ENCODE peak calls at places on chromosome 16, in ten cellular contexts. One of them, this sample, is unnamed.

GRCh38 chr16:30551781-30552180 is 6.4 kb downstream of the ZNF764 start:
- DNase-seq in HFF-Myc: no peak
- DNase-seq in omental fat pad: no peak
- DNase-seq in astrocyte of the spinal cord: no peak
- DNase-seq in left ventricle myocardium inferior: no peak
- DNase-seq in transverse colon: no peak
- DNase-seq in NB4: no peak
- DNase-seq in PC-3: no peak
- DNase-seq in GM12865: no peak
- DNase-seq in HFFc6: no peak
- DNase-seq in this sample: no peak

GRCh38 chr16:85891776-85892166 is 7.2 kb upstream of the IRF8 start:
- DNase-seq in HFF-Myc: no peak
- DNase-seq in omental fat pad: no peak
- DNase-seq in astrocyte of the spinal cord: no peak
- DNase-seq in left ventricle myocardium inferior: no peak
- DNase-seq in transverse colon: peak
- DNase-seq in NB4: no peak
- DNase-seq in PC-3: no peak
- DNase-seq in GM12865: no peak
- DNase-seq in HFFc6: no peak
- DNase-seq in this sample: no peak

GRCh38 chr16:28067604-28068382 is 4.3 kb upstream of the GSG1L start:
- DNase-seq in HFF-Myc: no peak
- DNase-seq in omental fat pad: no peak
- DNase-seq in astrocyte of the spinal cord: peak
- DNase-seq in left ventricle myocardium inferior: no peak
- DNase-seq in transverse colon: no peak
- DNase-seq in NB4: no peak
- DNase-seq in PC-3: no peak
- DNase-seq in GM12865: no peak
- DNase-seq in HFFc6: peak
- DNase-seq in this sample: no peak

GRCh38 chr16:68387301-68387700 is 61.0 kb downstream of the SMPD3 start:
- DNase-seq in HFF-Myc: no peak
- DNase-seq in omental fat pad: no peak
- DNase-seq in astrocyte of the spinal cord: no peak
- DNase-seq in left ventricle myocardium inferior: no peak
- DNase-seq in transverse colon: peak
- DNase-seq in NB4: no peak
- DNase-seq in PC-3: no peak
- DNase-seq in GM12865: no peak
- DNase-seq in HFFc6: no peak
- DNase-seq in this sample: no peak

GRCh38 chr16:69699915-69700314 is 26.4 kb downstream of the NQO1 start:
- DNase-seq in HFF-Myc: no peak
- DNase-seq in omental fat pad: no peak
- DNase-seq in astrocyte of the spinal cord: no peak
- DNase-seq in left ventricle myocardium inferior: no peak
- DNase-seq in transverse colon: no peak
- DNase-seq in NB4: no peak
- DNase-seq in PC-3: no peak
- DNase-seq in GM12865: no peak
- DNase-seq in HFFc6: no peak
- DNase-seq in this sample: no peak

GRCh38 chr16:86567701-86568571 is 1.3 kb downstream of the FOXC2 start:
- DNase-seq in HFF-Myc: no peak
- DNase-seq in omental fat pad: no peak
- DNase-seq in astrocyte of the spinal cord: peak
- DNase-seq in left ventricle myocardium inferior: peak
- DNase-seq in transverse colon: no peak
- DNase-seq in NB4: no peak
- DNase-seq in PC-3: no peak
- DNase-seq in GM12865: no peak
- DNase-seq in HFFc6: no peak
- DNase-seq in this sample: no peak

GRCh38 chr16:79997257-79997656 is 396.7 kb upstream of the MAF start:
- DNase-seq in HFF-Myc: no peak
- DNase-seq in omental fat pad: no peak
- DNase-seq in astrocyte of the spinal cord: peak
- DNase-seq in left ventricle myocardium inferior: no peak
- DNase-seq in transverse colon: no peak
- DNase-seq in NB4: peak
- DNase-seq in PC-3: no peak
- DNase-seq in GM12865: peak
- DNase-seq in HFFc6: peak
- DNase-seq in this sample: no peak

GRCh38 chr16:24969071-24969470 is 46.1 kb downstream of the ARHGAP17 start:
- DNase-seq in HFF-Myc: no peak
- DNase-seq in omental fat pad: no peak
- DNase-seq in astrocyte of the spinal cord: no peak
- DNase-seq in left ventricle myocardium inferior: no peak
- DNase-seq in transverse colon: no peak
- DNase-seq in NB4: no peak
- DNase-seq in PC-3: no peak
- DNase-seq in GM12865: no peak
- DNase-seq in HFFc6: no peak
- DNase-seq in this sample: no peak

GRCh38 chr16:60642956-60643355 is 1393.3 kb downstream of the CDH8 start:
- DNase-seq in HFF-Myc: no peak
- DNase-seq in omental fat pad: no peak
- DNase-seq in astrocyte of the spinal cord: peak
- DNase-seq in left ventricle myocardium inferior: no peak
- DNase-seq in transverse colon: no peak
- DNase-seq in NB4: no peak
- DNase-seq in PC-3: peak
- DNase-seq in GM12865: no peak
- DNase-seq in HFFc6: no peak
- DNase-seq in this sample: no peak

GRCh38 chr16:31214705-31215286 is 877 bp downstream of the TRIM72 start:
- DNase-seq in HFF-Myc: no peak
- DNase-seq in omental fat pad: no peak
- DNase-seq in astrocyte of the spinal cord: no peak
- DNase-seq in left ventricle myocardium inferior: no peak
- DNase-seq in transverse colon: no peak
- DNase-seq in NB4: no peak
- DNase-seq in PC-3: no peak
- DNase-seq in GM12865: no peak
- DNase-seq in HFFc6: no peak
- DNase-seq in this sample: no peak

GRCh38 chr16:31427441-31428276 is 501 bp downstream of the COX6A2 start:
- DNase-seq in HFF-Myc: no peak
- DNase-seq in omental fat pad: no peak
- DNase-seq in astrocyte of the spinal cord: no peak
- DNase-seq in left ventricle myocardium inferior: peak
- DNase-seq in transverse colon: peak
- DNase-seq in NB4: no peak
- DNase-seq in PC-3: no peak
- DNase-seq in GM12865: no peak
- DNase-seq in HFFc6: no peak
- DNase-seq in this sample: no peak

GRCh38 chr16:9364721-9365693 is 273.6 kb downstream of the HAPSTR1 start:
- DNase-seq in HFF-Myc: no peak
- DNase-seq in omental fat pad: peak
- DNase-seq in astrocyte of the spinal cord: no peak
- DNase-seq in left ventricle myocardium inferior: peak
- DNase-seq in transverse colon: peak
- DNase-seq in NB4: no peak
- DNase-seq in PC-3: no peak
- DNase-seq in GM12865: no peak
- DNase-seq in HFFc6: no peak
- DNase-seq in this sample: no peak

GRCh38 chr16:70267516-70267915 is 15.8 kb upstream of the EXOSC6 start:
- DNase-seq in HFF-Myc: peak
- DNase-seq in omental fat pad: no peak
- DNase-seq in astrocyte of the spinal cord: peak
- DNase-seq in left ventricle myocardium inferior: no peak
- DNase-seq in transverse colon: peak
- DNase-seq in NB4: peak
- DNase-seq in PC-3: peak
- DNase-seq in GM12865: peak
- DNase-seq in HFFc6: peak
- DNase-seq in this sample: no peak

GRCh38 chr16:14389359-14389758 is 240.7 kb downstream of the PARN start:
- DNase-seq in HFF-Myc: no peak
- DNase-seq in omental fat pad: no peak
- DNase-seq in astrocyte of the spinal cord: no peak
- DNase-seq in left ventricle myocardium inferior: no peak
- DNase-seq in transverse colon: no peak
- DNase-seq in NB4: no peak
- DNase-seq in PC-3: no peak
- DNase-seq in GM12865: no peak
- DNase-seq in HFFc6: no peak
- DNase-seq in this sample: no peak

GRCh38 chr16:85232369-85233142 is 120.3 kb upstream of the CIBAR2 start:
- DNase-seq in HFF-Myc: no peak
- DNase-seq in omental fat pad: no peak
- DNase-seq in astrocyte of the spinal cord: no peak
- DNase-seq in left ventricle myocardium inferior: no peak
- DNase-seq in transverse colon: no peak
- DNase-seq in NB4: peak
- DNase-seq in PC-3: no peak
- DNase-seq in GM12865: no peak
- DNase-seq in HFFc6: no peak
- DNase-seq in this sample: no peak

GRCh38 chr16:54846761-54847160 is 83.9 kb upstream of the IRX5 start:
- DNase-seq in HFF-Myc: no peak
- DNase-seq in omental fat pad: no peak
- DNase-seq in astrocyte of the spinal cord: no peak
- DNase-seq in left ventricle myocardium inferior: no peak
- DNase-seq in transverse colon: no peak
- DNase-seq in NB4: no peak
- DNase-seq in PC-3: peak
- DNase-seq in GM12865: no peak
- DNase-seq in HFFc6: no peak
- DNase-seq in this sample: no peak

GRCh38 chr16:66408181-66409048 is 18.7 kb upstream of the BEAN1 start:
- DNase-seq in HFF-Myc: peak
- DNase-seq in omental fat pad: no peak
- DNase-seq in astrocyte of the spinal cord: peak
- DNase-seq in left ventricle myocardium inferior: peak
- DNase-seq in transverse colon: no peak
- DNase-seq in NB4: peak
- DNase-seq in PC-3: peak
- DNase-seq in GM12865: no peak
- DNase-seq in HFFc6: peak
- DNase-seq in this sample: no peak
- TF ChIP-seq CTCF in HFF-Myc: no peak
- TF ChIP-seq CTCF in omental fat pad: no peak
- TF ChIP-seq CTCF in astrocyte of the spinal cord: no peak
- TF ChIP-seq CTCF in left ventricle myocardium inferior: no peak
- TF ChIP-seq CTCF in transverse colon: no peak
- TF ChIP-seq CTCF in NB4: no peak
- TF ChIP-seq CTCF in PC-3: no peak
- TF ChIP-seq CTCF in GM12865: no peak
- TF ChIP-seq CTCF in HFFc6: no peak
- TF ChIP-seq CTCF in this sample: no peak

GRCh38 chr16:57299719-57300386 is 15.4 kb upstream of the PLLP start:
- DNase-seq in HFF-Myc: peak
- DNase-seq in omental fat pad: peak
- DNase-seq in astrocyte of the spinal cord: peak
- DNase-seq in left ventricle myocardium inferior: peak
- DNase-seq in transverse colon: peak
- DNase-seq in NB4: peak
- DNase-seq in PC-3: peak
- DNase-seq in GM12865: peak
- DNase-seq in HFFc6: peak
- DNase-seq in this sample: peak
- TF ChIP-seq CTCF in HFF-Myc: no peak
- TF ChIP-seq CTCF in omental fat pad: no peak
- TF ChIP-seq CTCF in astrocyte of the spinal cord: no peak
- TF ChIP-seq CTCF in left ventricle myocardium inferior: peak
- TF ChIP-seq CTCF in transverse colon: peak
- TF ChIP-seq CTCF in NB4: no peak
- TF ChIP-seq CTCF in PC-3: peak
- TF ChIP-seq CTCF in GM12865: no peak
- TF ChIP-seq CTCF in HFFc6: peak
- TF ChIP-seq CTCF in this sample: no peak

DNA sequence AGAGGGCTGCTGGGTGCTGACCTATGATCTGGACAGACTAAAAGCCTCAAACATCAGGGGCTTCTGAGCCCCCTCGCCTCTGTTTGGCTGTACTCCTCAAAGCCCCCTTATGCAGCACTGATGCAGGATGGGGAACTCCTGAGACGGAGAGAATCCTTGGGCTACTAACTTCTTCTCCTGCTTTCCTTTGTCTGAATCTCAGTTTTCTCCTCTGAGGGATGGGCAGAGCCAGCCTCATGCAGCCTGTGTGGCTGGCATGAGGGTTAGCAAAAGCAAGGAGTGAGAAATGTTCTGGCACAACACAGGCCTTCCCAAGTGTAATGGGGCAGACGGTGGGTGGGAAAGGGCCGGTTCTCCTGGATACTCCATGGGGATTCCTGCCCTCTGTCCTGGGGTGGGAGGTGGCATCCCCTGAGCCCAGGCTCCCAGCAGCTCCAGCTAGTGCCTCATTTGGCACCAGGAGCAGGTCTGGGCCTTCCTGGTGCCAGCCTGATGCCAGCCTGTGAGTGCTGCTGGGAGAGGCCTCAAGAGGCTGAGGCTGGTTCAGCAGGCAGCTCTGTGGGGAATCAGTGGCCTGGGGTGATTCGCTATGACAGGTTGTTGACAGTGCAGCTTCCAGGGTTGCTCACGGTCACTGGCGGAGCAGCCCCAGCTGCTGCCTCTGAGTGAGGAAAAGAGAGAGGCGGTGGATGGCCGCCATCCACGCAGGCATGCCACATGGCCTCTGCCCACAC is 4.0 kb upstream of the BRD7 start:
- DNase-seq in HFF-Myc: no peak
- DNase-seq in omental fat pad: no peak
- DNase-seq in astrocyte of the spinal cord: no peak
- DNase-seq in left ventricle myocardium inferior: peak
- DNase-seq in transverse colon: peak
- DNase-seq in NB4: no peak
- DNase-seq in PC-3: peak
- DNase-seq in GM12865: no peak
- DNase-seq in HFFc6: peak
- DNase-seq in this sample: no peak
- TF ChIP-seq CTCF in HFF-Myc: no peak
- TF ChIP-seq CTCF in omental fat pad: no peak
- TF ChIP-seq CTCF in astrocyte of the spinal cord: no peak
- TF ChIP-seq CTCF in left ventricle myocardium inferior: no peak
- TF ChIP-seq CTCF in transverse colon: no peak
- TF ChIP-seq CTCF in NB4: no peak
- TF ChIP-seq CTCF in PC-3: no peak
- TF ChIP-seq CTCF in GM12865: no peak
- TF ChIP-seq CTCF in HFFc6: no peak
- TF ChIP-seq CTCF in this sample: no peak

DNA sequence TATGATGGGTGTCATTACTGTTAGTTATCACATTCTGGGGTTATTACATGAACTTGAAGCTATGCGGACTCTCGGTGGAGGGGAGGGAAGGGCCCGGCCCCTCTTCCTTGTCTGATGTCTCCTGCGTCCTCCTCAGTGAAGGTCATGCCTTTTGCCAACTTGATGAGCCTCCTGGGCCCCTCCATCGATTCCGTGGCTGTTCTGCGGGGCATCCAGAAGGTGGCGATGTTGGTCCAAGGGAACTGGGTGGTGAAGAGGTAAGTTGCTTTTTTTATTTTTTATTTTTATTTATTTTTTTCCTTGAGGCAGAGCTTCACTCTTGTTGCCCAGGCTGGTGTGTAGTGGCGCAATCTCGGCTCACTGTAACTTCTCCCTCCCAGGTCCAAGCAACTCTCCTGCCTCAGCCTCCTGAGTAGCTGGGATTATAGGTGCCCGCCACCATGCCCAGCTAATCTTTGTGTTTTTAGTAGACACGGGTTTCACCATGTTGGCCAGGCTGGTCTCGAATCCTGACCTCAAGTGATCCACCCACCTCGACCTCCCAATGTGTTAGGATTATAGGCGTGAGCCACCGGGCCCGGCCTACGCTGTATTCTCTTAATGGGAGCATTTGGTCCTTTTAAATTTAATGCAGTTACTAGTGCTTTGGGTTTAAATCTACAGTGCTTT is 21.6 kb downstream of the POLR3E start:
- DNase-seq in HFF-Myc: no peak
- DNase-seq in omental fat pad: no peak
- DNase-seq in astrocyte of the spinal cord: no peak
- DNase-seq in left ventricle myocardium inferior: no peak
- DNase-seq in transverse colon: peak
- DNase-seq in NB4: peak
- DNase-seq in PC-3: peak
- DNase-seq in GM12865: peak
- DNase-seq in HFFc6: peak
- DNase-seq in this sample: no peak
- TF ChIP-seq CTCF in HFF-Myc: peak
- TF ChIP-seq CTCF in omental fat pad: no peak
- TF ChIP-seq CTCF in astrocyte of the spinal cord: peak
- TF ChIP-seq CTCF in left ventricle myocardium inferior: peak
- TF ChIP-seq CTCF in transverse colon: peak
- TF ChIP-seq CTCF in NB4: peak
- TF ChIP-seq CTCF in PC-3: peak
- TF ChIP-seq CTCF in GM12865: peak
- TF ChIP-seq CTCF in HFFc6: peak
- TF ChIP-seq CTCF in this sample: peak

This sample was measured in CD14-positive monocyte.